ENCODE peak calls at places on chromosomes 12 and 14, in six cellular contexts. S is hepatic stellate cell; X is NAMALWA; A is activated CD4-positive, alpha-beta T cell treated with anti-CD3 and anti-CD28 coated beads for 36 hours; B is tibial artery; Q is KBM-7. H is an unnamed sample.

GRCh38 chr12:94305293-94305957 is 154.2 kb downstream of the CEP83 start:
- DNase-seq in A (peak), B (no peak), Q (no peak), S (no peak), X (no peak), H (no peak)

GRCh38 chr12:15563683-15564082 is 225.5 kb downstream of the EPS8 start:
- DNase-seq in Q (peak), X (no peak), S (peak), B (no peak), A (peak), H (peak)

GRCh38 chr12:120224304-120225199 is 23.6 kb upstream of the RPLP0 start:
- DNase-seq in A (no peak), S (no peak), X (no peak), B (no peak), Q (no peak), H (no peak)

GRCh38 chr14:89417469-89418225 is 614 bp upstream of the FOXN3 start:
- DNase-seq in A (peak), Q (peak), S (peak), B (peak), X (peak), H (no peak)

GRCh38 chr14:102929349-102930137 is 7.1 kb downstream of the AMN start:
- DNase-seq in S (no peak), A (no peak), B (no peak), Q (no peak), X (no peak), H (no peak)

GRCh38 chr12:81450920-81451739 is 308.0 kb downstream of the PPFIA2 start:
- DNase-seq in S (peak), B (no peak), A (peak), X (peak), Q (peak), H (no peak)

GRCh38 chr14:63287661-63288483 is 30.9 kb downstream of the GPHB5 start:
- DNase-seq in Q (no peak), A (no peak), B (no peak), S (peak), X (no peak), H (no peak)

GRCh38 chr14:53450871-53451270 is 297.7 kb upstream of the DDHD1 start:
- DNase-seq in X (no peak), B (no peak), S (no peak), Q (no peak), A (no peak), H (no peak)

GRCh38 chr14:74618078-74618952 is 6.3 kb upstream of the LTBP2 start:
- DNase-seq in X (peak), Q (peak), B (no peak), S (no peak), A (peak), H (peak)

GRCh38 chr14:69979882-69980281 is 100.7 kb downstream of the SMOC1 start:
- DNase-seq in X (no peak), Q (no peak), A (no peak), B (no peak), S (no peak), H (no peak)

GRCh38 chr14:53979747-53980642 is 23.4 kb upstream of the BMP4 start:
- DNase-seq in B (no peak), X (no peak), Q (no peak), A (no peak), S (peak), H (no peak)

GRCh38 chr14:92408186-92408585 is 85.2 kb downstream of the SLC24A4 start:
- DNase-seq in B (no peak), X (no peak), S (no peak), Q (no peak), A (no peak), H (no peak)

GRCh38 chr14:100900837-100901390 is 2.6 kb downstream of the RTL1 start:
- DNase-seq in A (peak), B (peak), S (no peak), Q (peak), X (peak), H (no peak)

GRCh38 chr12:110266980-110267620 is 13.9 kb upstream of the ATP2A2 start:
- DNase-seq in X (no peak), S (no peak), B (no peak), Q (peak), A (no peak), H (no peak)

GRCh38 chr12:123085730-123086487 is 65.0 kb downstream of the PITPNM2 start:
- DNase-seq in A (peak), Q (no peak), S (no peak), X (peak), B (no peak), H (peak)

GRCh38 chr12:8156845-8157244 is at the start of gene ZNF705A:
- DNase-seq in A (no peak), X (no peak), S (no peak), Q (peak), B (no peak), H (no peak)

GRCh38 chr12:26566186-26566585 is 266.8 kb downstream of the ITPR2 start:
- DNase-seq in B (no peak), X (no peak), Q (no peak), S (no peak), A (no peak), H (no peak)

GRCh38 chr14:103859416-103860202 is 12.2 kb upstream of the PPP1R13B start:
- DNase-seq in Q (no peak), A (no peak), X (no peak), B (no peak), S (no peak), H (no peak)

GRCh38 chr12:106309671-106310313 is 7.3 kb downstream of the TCP11L2 start:
- DNase-seq in Q (no peak), A (no peak), B (no peak), X (no peak), S (peak), H (no peak)

GRCh38 chr14:91119556-91120311 is 5.9 kb downstream of the DGLUCY start:
- DNase-seq in X (no peak), A (no peak), Q (no peak), B (no peak), S (peak), H (no peak)

GRCh38 chr14:94330857-94331256 is 7.7 kb upstream of the SERPINA6 start:
- DNase-seq in X (no peak), S (no peak), A (no peak), Q (no peak), B (no peak), H (no peak)

GRCh38 chr12:12562016-12562483 is 613 bp downstream of the DUSP16 start:
- DNase-seq in Q (peak), A (peak), S (peak), B (peak), X (peak), H (peak)

GRCh38 chr14:84806627-84807026 is 723.3 kb upstream of the FLRT2 start:
- DNase-seq in B (no peak), A (no peak), X (no peak), Q (no peak), S (no peak), H (no peak)

GRCh38 chr14:49962616-49963015 is 69.7 kb downstream of the ARF6 start:
- DNase-seq in Q (no peak), B (no peak), A (peak), X (no peak), S (no peak), H (no peak)

GRCh38 chr14:69580009-69580577 is 5.4 kb upstream of the CCDC177 start:
- DNase-seq in Q (peak), B (no peak), A (peak), S (peak), X (peak), H (peak)

GRCh38 chr12:2836004-2836403 is 1.2 kb upstream of the NRIP2 start:
- DNase-seq in A (no peak), X (peak), S (no peak), Q (no peak), B (no peak), H (no peak)

GRCh38 chr12:107352347-107353081 is 259.2 kb upstream of the CRY1 start:
- DNase-seq in A (peak), S (no peak), B (no peak), Q (peak), X (no peak), H (no peak)

GRCh38 chr12:122865268-122866231 is 30.3 kb downstream of the HIP1R start:
- DNase-seq in Q (no peak), S (no peak), A (peak), X (peak), B (peak), H (peak)

GRCh38 chr12:122028165-122028591 is 6.5 kb downstream of the BCL7A start:
- DNase-seq in A (no peak), B (no peak), S (no peak), Q (no peak), X (peak), H (no peak)

GRCh38 chr12:75545636-75546035 is 34.2 kb upstream of the KRR1 start:
- DNase-seq in B (no peak), S (no peak), X (no peak), A (no peak), Q (no peak), H (no peak)

GRCh38 chr12:70049596-70050360 is 193.5 kb upstream of the CNOT2 start:
- DNase-seq in S (no peak), X (peak), A (peak), B (no peak), Q (no peak), H (no peak)

GRCh38 chr14:69636718-69637480 is 25.5 kb downstream of the SUSD6 start:
- DNase-seq in A (no peak), S (no peak), X (no peak), Q (no peak), B (no peak), H (no peak)

GRCh38 chr14:52313903-52314481 is at the start of gene PTGER2:
- DNase-seq in Q (no peak), X (no peak), S (peak), A (peak), B (peak), H (peak)

GRCh38 chr12:10849425-10849878 is at the start of gene PRR4:
- DNase-seq in S (no peak), Q (no peak), X (no peak), B (no peak), A (peak), H (no peak)

GRCh38 chr12:100901266-100901665 is 106.7 kb downstream of the ANO4 start:
- DNase-seq in Q (no peak), S (no peak), X (no peak), B (no peak), A (no peak), H (no peak)